ENCODE peak calls at places on chromosomes 4 and X, in eight cellular contexts. F is stimulated activated CD4-positive, alpha-beta T cell treated with anti-CD3 and anti-CD28 coated beads, TNF-alpha, amount 100 ng/mL, for 4 hours; A is iPS DF 19.7; G is cardiac fibroblast; X is AG10803; V is natural killer cell; D is NCI-H69; K is tibial nerve. Z is an unnamed sample.

GRCh38 chrX:9662148-9662547 is 103.5 kb downstream of the GPR143 start:
- DNase-seq in A (no peak), G (peak; percentile 79), D (no peak), K (no peak), F (no peak), X (peak; percentile 61), V (no peak), Z (no peak)

GRCh38 chr4:10075158-10075863 is 41.3 kb downstream of the WDR1 start:
- DNase-seq in X (no peak), A (no peak), D (no peak), F (no peak), K (no peak), V (no peak), G (no peak), Z (no peak)

GRCh38 chr4:47519239-47519883 is 34.3 kb downstream of the ATP10D start:
- DNase-seq in V (no peak), K (no peak), X (no peak), A (no peak), G (no peak), F (no peak), D (no peak), Z (no peak)

GRCh38 chrX:45011131-45011530 is 138.1 kb downstream of the KDM6A start:
- DNase-seq in G (peak; percentile 64), K (no peak), X (peak; percentile 38), A (no peak), F (no peak), D (no peak), V (no peak), Z (no peak)

GRCh38 chr4:185229021-185229818 is 19.8 kb downstream of the SNX25 start:
- DNase-seq in A (no peak), K (no peak), F (no peak), D (no peak), V (no peak), X (no peak), G (no peak), Z (no peak)

GRCh38 chr4:113881256-113881655 is 98.2 kb downstream of the ARSJ start:
- DNase-seq in D (no peak), G (peak; percentile 53), F (no peak), K (no peak), A (no peak), V (no peak), X (peak; percentile 18), Z (no peak)

GRCh38 chr4:148211533-148211932 is 230.7 kb downstream of the NR3C2 start:
- DNase-seq in A (no peak), G (no peak), F (no peak), V (no peak), X (no peak), K (no peak), D (no peak), Z (no peak)

GRCh38 chrX:102043380-102043779 is 82.1 kb upstream of the TCEAL2 start:
- DNase-seq in G (no peak), V (no peak), X (no peak), F (no peak), A (no peak), K (no peak), D (no peak), Z (no peak)

GRCh38 chr4:95560791-95561190 is 12.0 kb upstream of the UNC5C start:
- DNase-seq in F (no peak), D (peak; percentile 0), G (no peak), V (no peak), X (no peak), A (no peak), K (no peak), Z (no peak)

GRCh38 chr4:142404191-142404611 is 441.9 kb downstream of the INPP4B start:
- DNase-seq in A (no peak), D (no peak), G (peak; percentile 91), V (no peak), F (no peak), X (peak; percentile 70), K (no peak), Z (no peak)

GRCh38 chrX:109952985-109953905 is 49.7 kb upstream of the TMEM164 start:
- DNase-seq in D (no peak), V (no peak), K (no peak), G (peak; percentile 52), A (no peak), X (no peak), F (no peak), Z (no peak)

GRCh38 chrX:21781525-21781924 is 23.6 kb upstream of the SMPX start:
- DNase-seq in X (no peak), D (no peak), K (no peak), A (no peak), F (no peak), G (no peak), V (no peak), Z (no peak)

GRCh38 chrX:42195506-42195905 is 272.2 kb upstream of the CASK start:
- DNase-seq in D (no peak), F (no peak), K (no peak), G (no peak), V (no peak), A (no peak), X (no peak), Z (no peak)

GRCh38 chr4:37188100-37188499 is 56.4 kb upstream of the NWD2 start:
- DNase-seq in X (no peak), K (no peak), G (no peak), F (no peak), V (no peak), A (peak; percentile 9), D (no peak), Z (no peak)

Z was measured in 8988T.